ENCODE peak calls at places on chromosomes 5 and 9, in nine cellular contexts. F is H1; Y is pancreas; M is naive thymus-derived CD4-positive, alpha-beta T cell; R is GM12864; G is CD4-positive, alpha-beta T cell; P is left ventricle myocardium inferior; H is T-helper 2 cell; S is fibroblast of pulmonary artery. W is an unnamed sample.

GRCh38 chr5:4207456-4207855 is 611.8 kb downstream of the IRX1 start:
- DNase-seq in H (no peak), P (no peak), G (no peak), Y (no peak), M (no peak), F (no peak), R (no peak), S (no peak), W (no peak)

GRCh38 chr5:173823721-173824567 is 64.2 kb upstream of the CPEB4 start:
- DNase-seq in R (no peak), M (no peak), H (no peak), F (no peak), S (peak), Y (no peak), P (no peak), G (no peak), W (no peak)

GRCh38 chr5:76270214-76270613 is 132.9 kb upstream of the IQGAP2 start:
- DNase-seq in H (peak), Y (no peak), F (no peak), P (no peak), R (no peak), S (no peak), M (no peak), G (no peak), W (no peak)

GRCh38 chr5:115465416-115465815 is 79.2 kb downstream of the FEM1C start:
- DNase-seq in Y (no peak), M (no peak), H (no peak), S (no peak), R (no peak), F (no peak), G (no peak), P (no peak), W (no peak)

GRCh38 chr5:83553000-83553486 is 81.5 kb downstream of the VCAN start:
- DNase-seq in M (no peak), Y (no peak), H (no peak), S (peak), R (no peak), G (no peak), P (peak), F (no peak), W (no peak)

GRCh38 chr5:92927291-92927778 is 653.7 kb downstream of the NR2F1-AS1 start:
- DNase-seq in R (no peak), Y (no peak), S (no peak), H (no peak), M (no peak), F (no peak), G (no peak), P (no peak), W (no peak)

GRCh38 chr9:102941868-102942267 is 53.3 kb upstream of the CYLC2 start:
- DNase-seq in S (no peak), P (no peak), F (no peak), H (no peak), G (no peak), Y (no peak), M (no peak), R (no peak), W (no peak)

GRCh38 chr5:137695651-137696428 is 40.0 kb downstream of the KLHL3 start:
- DNase-seq in Y (no peak), R (no peak), H (peak), M (peak), G (peak), S (no peak), P (no peak), F (peak), W (no peak)

GRCh38 chr9:115057559-115057958 is 60.4 kb downstream of the TNC start:
- DNase-seq in H (no peak), S (peak), Y (no peak), F (no peak), R (no peak), M (no peak), P (no peak), G (no peak), W (no peak)

GRCh38 chr9:31445960-31446359 is 938.5 kb upstream of the ACO1 start:
- DNase-seq in G (no peak), M (no peak), S (no peak), Y (no peak), P (no peak), H (no peak), F (no peak), R (peak), W (no peak)

GRCh38 chr5:172102913-172103629 is 85.0 kb downstream of the STK10 start:
- DNase-seq in S (peak), M (no peak), Y (peak), R (no peak), H (no peak), P (peak), G (no peak), F (no peak), W (no peak)

GRCh38 chr5:7961540-7961939 is 92.6 kb downstream of the MTRR start:
- DNase-seq in M (no peak), P (no peak), H (no peak), F (no peak), S (no peak), Y (no peak), R (no peak), G (no peak), W (no peak)

GRCh38 chr5:5231576-5231975 is 91.4 kb downstream of the ADAMTS16 start:
- DNase-seq in Y (no peak), F (no peak), P (no peak), H (no peak), M (no peak), G (no peak), R (no peak), S (no peak), W (no peak)

GRCh38 chr9:136669791-136670464 is 7.2 kb downstream of the EGFL7 start:
- DNase-seq in S (no peak), F (no peak), R (no peak), P (no peak), H (no peak), G (no peak), M (no peak), Y (no peak), W (no peak)

GRCh38 chr5:22504411-22504810 is 348.7 kb downstream of the CDH12 start:
- DNase-seq in G (no peak), H (no peak), Y (no peak), P (no peak), F (no peak), R (no peak), M (no peak), S (no peak), W (no peak)

GRCh38 chr9:6247266-6247665 is 31.7 kb downstream of the IL33 start:
- DNase-seq in H (no peak), G (no peak), S (peak), Y (no peak), P (no peak), R (no peak), M (no peak), F (no peak), W (no peak)

GRCh38 chr9:116792271-116792670 is 105.2 kb downstream of the TRIM32 start:
- DNase-seq in G (no peak), F (no peak), H (no peak), R (no peak), S (no peak), P (no peak), Y (no peak), M (no peak), W (no peak)

GRCh38 chr5:31770157-31770556 is 131.2 kb downstream of the PDZD2 start:
- DNase-seq in M (no peak), F (no peak), H (no peak), G (no peak), R (no peak), P (no peak), S (no peak), Y (no peak), W (no peak)

GRCh38 chr9:37035472-37036236 is 1.6 kb upstream of the PAX5 start:
- DNase-seq in S (peak), G (no peak), F (peak), Y (no peak), P (no peak), H (no peak), M (no peak), R (no peak), W (no peak)

GRCh38 chr9:79257671-79258410 is 313.9 kb upstream of the TLE4 start:
- DNase-seq in R (no peak), M (no peak), S (no peak), F (no peak), G (no peak), P (no peak), H (no peak), Y (no peak), W (no peak)

GRCh38 chr5:169142264-169142970 is 158.5 kb downstream of the SLIT3 start:
- DNase-seq in R (no peak), F (no peak), M (no peak), H (no peak), S (no peak), P (peak), G (no peak), Y (no peak), W (no peak)

GRCh38 chr5:74357827-74358226 is 282.7 kb downstream of the ENC1 start:
- DNase-seq in H (no peak), F (no peak), Y (no peak), R (no peak), P (no peak), S (no peak), M (no peak), G (no peak), W (no peak)

GRCh38 chr9:114906922-114907571 is 23.3 kb downstream of the TNFSF8 start:
- DNase-seq in Y (no peak), S (peak), G (no peak), H (peak), R (no peak), F (peak), M (no peak), P (no peak), W (no peak)

GRCh38 chr5:75706775-75707174 is 10.5 kb downstream of the POC5 start:
- DNase-seq in S (no peak), G (no peak), M (no peak), P (no peak), H (no peak), R (no peak), Y (no peak), F (no peak), W (no peak)

GRCh38 chr9:134316444-134317160 is 9.7 kb upstream of the RXRA start:
- DNase-seq in Y (peak), G (no peak), S (peak), R (no peak), M (peak), H (no peak), F (no peak), P (peak), W (no peak)

GRCh38 chr9:336039-336438 is 121.4 kb downstream of the DOCK8 start:
- DNase-seq in Y (no peak), F (no peak), R (no peak), H (no peak), S (no peak), P (no peak), G (no peak), M (no peak), W (no peak)

GRCh38 chr5:169923988-169924387 is 56.3 kb downstream of the INSYN2B start:
- DNase-seq in F (no peak), P (no peak), R (no peak), G (no peak), Y (no peak), H (no peak), S (no peak), M (no peak), W (no peak)

GRCh38 chr5:14685757-14686156 is 21.2 kb downstream of the OTULIN start:
- DNase-seq in Y (no peak), R (peak), S (peak), G (peak), M (peak), F (no peak), H (peak), P (no peak), W (no peak)

GRCh38 chr9:131477816-131478419 is 24.8 kb upstream of the POMT1 start:
- DNase-seq in F (no peak), Y (no peak), G (no peak), H (no peak), S (no peak), R (no peak), M (no peak), P (no peak), W (no peak)

GRCh38 chr5:76402251-76402879 is 720 bp upstream of the IQGAP2 start:
- DNase-seq in S (peak), P (peak), R (peak), M (peak), Y (peak), F (no peak), H (peak), G (peak), W (peak)

GRCh38 chr9:68775003-68775730 is 70.1 kb downstream of the PIP5K1B start:
- DNase-seq in H (no peak), Y (no peak), P (no peak), F (no peak), R (no peak), M (no peak), G (no peak), S (no peak), W (no peak)

GRCh38 chr5:766666-767431 is 17.7 kb downstream of the ZDHHC11B start:
- DNase-seq in Y (peak), P (no peak), H (no peak), G (no peak), F (peak), M (no peak), R (no peak), S (no peak), W (no peak)

GRCh38 chr5:181170996-181171395 is 23.6 kb downstream of the OR2V2 start:
- DNase-seq in R (no peak), F (no peak), S (no peak), P (no peak), G (no peak), Y (no peak), H (no peak), M (no peak), W (no peak)

GRCh38 chr5:167759411-167759821 is 532.0 kb upstream of the WWC1 start:
- DNase-seq in R (no peak), G (no peak), M (no peak), F (no peak), S (peak), H (no peak), P (no peak), Y (no peak), W (no peak)

GRCh38 chr9:126676685-126677143 is 63.0 kb downstream of the LMX1B start:
- DNase-seq in P (no peak), Y (no peak), M (no peak), S (no peak), G (no peak), H (no peak), R (no peak), F (peak), W (no peak)

GRCh38 chr5:78546597-78546996 is 102.0 kb downstream of the LHFPL2 start:
- DNase-seq in R (no peak), Y (no peak), M (no peak), H (no peak), P (no peak), S (no peak), F (no peak), G (no peak), W (no peak)

GRCh38 chr5:157552650-157553049 is 22.9 kb downstream of the ADAM19 start:
- DNase-seq in Y (no peak), G (no peak), R (no peak), M (no peak), F (no peak), H (no peak), P (no peak), S (no peak), W (no peak)

GRCh38 chr9:76684213-76684612 is 80.0 kb upstream of the PCA3 start:
- DNase-seq in S (no peak), G (no peak), F (no peak), M (no peak), R (no peak), Y (no peak), H (no peak), P (no peak), W (no peak)

W was measured in T follicular helper cell.